ENCODE peak calls at places on chromosome 22, in four cellular contexts. H is right atrium auricular region, F is fibroblast of lung, D is heart right ventricle. W is an unnamed sample.

GRCh38 chr22:43401661-43402060 is 10.2 kb upstream of the MPPED1 start:
- DNase-seq in H (no peak), F (no peak), D (no peak), W (no peak)

GRCh38 chr22:48167238-48167637 is 1404.8 kb downstream of the TBC1D22A start:
- DNase-seq in H (no peak), F (no peak), D (no peak), W (peak)

GRCh38 chr22:21971858-21972275 is 10.7 kb downstream of the TOP3B start:
- DNase-seq in H (no peak), F (no peak), D (no peak), W (no peak)

GRCh38 chr22:39937881-39938280 is 22.3 kb upstream of the TMA7B start:
- DNase-seq in H (no peak), F (no peak), D (no peak), W (no peak)

GRCh38 chr22:22397292-22397870 is 111.2 kb downstream of the ZNF280B start:
- DNase-seq in H (no peak), F (no peak), D (no peak), W (no peak)

GRCh38 chr22:23064381-23065068 is 5.8 kb upstream of the GNAZ start:
- DNase-seq in H (no peak), F (no peak), D (peak), W (peak)

GRCh38 chr22:46308283-46308988 is 11.8 kb downstream of the GTSE1 start:
- DNase-seq in H (no peak), F (no peak), D (no peak), W (peak)

GRCh38 chr22:38104084-38104483 is 6.4 kb downstream of the BAIAP2L2 start:
- DNase-seq in H (no peak), F (no peak), D (no peak), W (peak)

GRCh38 chr22:38062782-38063181 is 5.6 kb downstream of the PICK1 start:
- DNase-seq in H (peak), F (no peak), D (no peak), W (no peak)

GRCh38 chr22:47259990-47260389 is 497.5 kb downstream of the TBC1D22A start:
- DNase-seq in H (no peak), F (peak), D (no peak), W (no peak)

DNA sequence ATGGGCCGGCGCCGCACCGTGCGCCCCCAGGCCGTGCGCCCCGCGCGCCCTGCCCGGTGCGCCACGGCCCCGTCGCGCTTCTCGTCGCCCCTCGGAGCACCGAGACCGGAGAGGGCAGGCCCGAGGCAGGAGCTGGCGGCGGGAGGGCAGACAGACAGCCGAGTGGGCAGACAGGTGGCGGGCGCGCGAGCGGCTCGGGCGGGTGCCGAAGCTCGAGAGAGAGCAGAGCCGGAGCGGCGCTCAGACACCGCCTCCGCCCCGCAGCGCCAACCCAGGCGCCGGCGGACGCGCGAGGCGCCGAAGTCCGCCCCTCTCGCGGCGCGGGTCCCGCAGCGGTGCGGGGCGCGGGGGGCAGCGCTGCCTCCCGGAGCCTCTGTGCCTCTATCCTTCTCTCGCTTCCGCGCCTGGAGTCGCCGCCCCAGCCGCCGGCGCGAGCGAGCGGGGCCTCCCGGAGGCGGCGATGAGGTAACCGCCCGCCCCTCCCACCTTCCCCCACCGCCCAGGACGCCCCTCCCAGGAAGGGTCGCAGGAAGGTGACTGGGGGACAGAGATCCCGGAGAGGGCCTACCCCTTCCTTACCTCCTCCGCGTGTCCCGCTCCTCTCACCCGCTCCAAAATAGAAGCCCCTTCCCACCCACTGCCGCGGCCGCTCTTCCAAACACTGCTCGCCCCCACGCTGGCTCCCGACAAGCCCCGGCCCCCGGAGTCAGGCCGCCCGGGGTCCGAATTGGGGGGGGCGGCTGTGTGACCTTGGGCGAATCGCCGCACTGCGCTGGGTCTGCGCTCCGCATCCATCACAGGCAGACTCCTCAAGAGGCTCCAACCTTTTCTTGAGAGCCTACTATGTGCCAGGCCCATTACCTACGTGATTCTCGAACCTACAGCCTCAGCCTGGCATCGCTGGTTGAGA is at the start of gene RASL10A:
- DNase-seq in H (no peak), F (no peak), D (no peak), W (peak)
- H3K4me3 ChIP-seq in H (peak), F (no peak), D (peak), W (peak)

GRCh38 chr22:49961601-49962011 is 1.0 kb downstream of the PIM3 start:
- DNase-seq in H (no peak), F (no peak), D (peak), W (peak)

GRCh38 chr22:49964136-49964492 is 3.5 kb downstream of the PIM3 start:
- DNase-seq in H (no peak), F (no peak), D (peak), W (peak)

GRCh38 chr22:49963647-49964026 is 3.1 kb downstream of the PIM3 start:
- DNase-seq in H (no peak), F (no peak), D (peak), W (no peak)

GRCh38 chr22:49962012-49962750 is 1.6 kb downstream of the PIM3 start:
- DNase-seq in H (peak), F (peak), D (peak), W (peak)

GRCh38 chr22:49962751-49963646 is 2.4 kb downstream of the PIM3 start:
- DNase-seq in H (no peak), F (no peak), D (peak), W (peak)
- H3K4me3 ChIP-seq in H (peak), F (peak), D (peak), W (peak)

DNA sequence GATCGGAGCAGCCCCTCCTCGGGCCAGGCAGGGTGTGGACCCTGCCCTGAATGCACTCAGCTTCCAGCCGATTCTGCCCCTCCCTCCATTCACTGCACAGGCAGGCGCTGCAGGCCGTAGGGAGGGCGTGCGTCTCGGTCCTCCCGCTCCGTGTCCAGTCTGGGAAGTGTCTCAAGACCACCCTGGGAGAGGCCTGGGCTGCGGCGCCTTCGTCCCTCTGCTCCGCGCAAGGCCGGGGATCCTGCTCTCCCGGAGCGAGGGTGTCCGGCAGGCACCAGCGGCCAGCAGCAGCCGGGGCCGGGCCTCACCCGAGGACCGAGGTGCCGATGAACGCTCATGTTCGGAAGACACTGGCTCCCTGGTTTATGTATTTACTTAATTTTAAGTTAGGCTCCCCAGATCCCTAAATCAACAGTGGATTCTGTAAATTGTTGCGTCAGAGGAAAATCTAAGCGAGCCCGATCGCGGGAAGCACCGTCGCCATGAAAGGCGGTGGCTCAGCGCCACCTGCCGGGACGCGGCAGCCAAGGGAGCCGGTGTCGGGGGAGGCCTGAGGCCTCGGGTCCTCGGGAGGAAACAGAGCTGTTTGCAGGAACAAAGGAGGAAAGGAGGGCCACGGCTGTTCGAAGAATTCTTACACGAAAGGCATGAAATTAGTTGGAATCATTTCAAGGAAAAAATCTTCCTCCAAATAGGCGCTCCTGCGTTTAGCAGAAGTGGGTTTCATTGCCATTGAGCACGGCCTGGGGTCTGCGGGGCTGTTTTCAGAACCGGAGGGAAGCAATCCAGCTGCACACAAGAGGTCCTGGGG is 195.3 kb downstream of the BRD1 start:
- DNase-seq in H (no peak), F (peak), D (peak), W (peak)
- H3K4me3 ChIP-seq in H (peak), F (no peak), D (peak), W (peak)

GRCh38 chr22:26234267-26234666 is 65.0 kb downstream of the SEZ6L start:
- DNase-seq in H (no peak), F (no peak), D (no peak), W (no peak)
- H3K4me3 ChIP-seq in H (no peak), F (no peak), D (no peak), W (no peak)

DNA sequence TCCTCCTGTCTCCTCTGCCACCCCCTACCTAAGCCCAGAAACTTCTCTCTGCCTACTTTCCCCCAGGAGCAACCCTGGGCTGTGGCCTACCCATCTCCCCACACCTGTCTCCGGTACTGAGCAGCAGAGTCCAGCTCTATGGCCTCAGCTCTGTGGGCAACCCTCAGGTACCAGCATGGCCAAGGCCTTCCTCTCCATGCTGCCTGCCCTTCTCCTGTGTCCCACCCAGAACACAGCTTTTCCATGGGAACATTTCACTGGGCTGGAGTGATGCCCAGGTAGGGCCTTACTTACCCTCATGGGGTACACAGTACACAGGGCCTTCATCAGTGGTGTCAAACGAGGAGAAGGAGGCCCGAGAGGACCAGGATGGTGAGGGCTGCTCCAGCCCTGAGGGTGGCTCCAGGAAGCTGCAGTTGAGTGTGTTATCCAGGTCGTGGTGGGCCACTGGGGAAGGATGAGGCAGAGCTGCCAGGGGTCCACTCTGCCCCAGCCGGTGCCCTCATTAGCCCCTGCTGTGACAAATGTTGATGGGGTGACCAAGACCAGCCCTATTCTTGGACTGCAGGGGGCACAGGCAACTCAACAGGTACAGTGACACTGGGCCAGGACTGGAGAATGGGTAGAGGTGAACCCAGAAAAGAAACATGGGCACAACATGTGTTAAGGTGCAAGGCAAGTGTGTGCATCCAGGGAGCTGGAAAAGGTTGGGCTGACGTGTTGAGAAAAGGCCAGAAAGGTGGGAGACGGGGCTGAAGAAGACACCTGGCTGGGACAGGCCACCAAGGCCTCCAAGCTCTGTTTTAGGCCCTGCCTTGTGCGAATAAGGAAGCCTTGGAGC is 10.3 kb downstream of the SCARF2 start:
- DNase-seq in H (no peak), F (no peak), D (no peak), W (no peak)
- H3K4me3 ChIP-seq in H (no peak), F (no peak), D (no peak), W (no peak)

GRCh38 chr22:49936973-49937757 is 18.7 kb downstream of the CRELD2 start:
- DNase-seq in H (no peak), F (no peak), D (peak), W (peak)

GRCh38 chr22:49936018-49936972 is 17.9 kb downstream of the CRELD2 start:
- DNase-seq in H (peak), F (peak), D (peak), W (peak)

GRCh38 chr22:49934891-49935557 is 16.6 kb downstream of the CRELD2 start:
- DNase-seq in H (no peak), F (peak), D (peak), W (peak)

GRCh38 chr22:49934144-49934890 is 15.9 kb downstream of the CRELD2 start:
- DNase-seq in H (no peak), F (peak), D (peak), W (peak)

GRCh38 chr22:49935561-49935960 is 17.1 kb downstream of the CRELD2 start:
- DNase-seq in H (no peak), F (peak), D (no peak), W (peak)
- H3K4me3 ChIP-seq in H (peak), F (no peak), D (peak), W (peak)

DNA sequence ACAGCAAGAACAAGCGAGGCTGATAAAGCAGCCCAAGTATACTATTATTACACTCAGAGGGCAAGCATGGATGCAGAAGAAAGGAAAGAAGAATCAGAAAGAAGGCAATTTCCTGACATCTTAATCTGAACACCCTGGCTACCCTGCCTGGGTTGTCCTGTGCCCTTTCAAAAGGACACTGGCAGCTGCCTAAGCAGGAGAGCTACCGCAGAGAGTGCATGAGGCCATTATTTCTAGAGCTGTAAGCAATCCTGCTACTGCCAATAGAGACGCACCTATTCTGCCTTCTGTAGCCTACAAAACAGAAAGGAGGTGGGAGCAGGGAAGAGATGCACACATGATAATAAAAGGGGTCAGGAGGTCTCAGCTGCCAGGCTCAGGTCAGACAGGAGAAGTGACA is 254.0 kb downstream of the LARGE1 start:
- DNase-seq in H (no peak), F (no peak), D (no peak), W (no peak)
- H3K4me3 ChIP-seq in H (no peak), F (no peak), D (no peak), W (no peak)

DNA sequence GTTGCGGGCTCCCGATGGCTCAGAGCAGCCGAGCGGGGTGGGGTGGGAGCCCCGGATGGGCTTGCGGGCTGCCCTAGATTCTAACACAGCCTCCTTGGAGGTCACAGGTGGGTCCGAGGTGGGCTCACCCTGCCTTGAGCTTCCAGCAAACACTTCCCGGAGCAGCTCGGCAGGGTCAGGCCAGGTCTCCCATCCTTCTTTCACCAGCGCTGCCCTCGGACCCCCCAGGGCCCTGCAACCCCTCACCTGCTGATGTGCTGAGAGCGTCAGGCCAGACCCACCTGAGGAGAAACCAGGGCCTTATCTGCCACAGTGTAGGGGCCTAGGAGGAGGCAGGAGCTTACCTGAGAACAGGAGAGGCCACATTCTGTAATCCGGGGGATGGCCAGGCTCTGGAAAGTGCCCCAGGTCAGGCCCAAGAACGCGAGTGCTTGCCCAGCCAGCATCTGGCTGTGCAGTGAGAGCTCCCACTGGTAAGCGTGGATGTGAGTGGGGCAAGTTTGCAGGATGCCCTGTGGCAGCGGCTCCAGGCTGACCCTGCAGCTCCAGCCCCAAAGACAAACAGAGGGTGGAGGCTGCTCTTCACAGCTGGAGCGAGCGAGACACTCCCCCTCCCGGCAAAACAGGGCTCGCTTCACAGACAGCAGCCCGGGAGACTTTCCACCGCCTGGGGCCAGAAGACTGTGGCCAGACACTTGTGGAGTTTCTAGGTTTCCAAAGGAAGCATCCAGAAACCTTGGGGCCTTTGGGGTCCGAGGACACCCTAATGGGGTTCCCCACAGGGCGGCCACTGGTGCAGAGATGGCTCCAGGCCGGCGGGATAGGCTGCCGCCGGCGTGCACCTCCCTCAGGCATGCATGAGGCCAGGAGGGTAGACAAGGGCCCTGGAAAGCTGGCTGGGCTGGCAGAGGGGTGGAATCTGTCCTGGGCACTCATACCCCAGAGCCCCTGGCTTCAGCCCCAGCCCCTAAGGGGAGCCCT is at the start of gene IL17REL:
- DNase-seq in H (no peak), F (peak), D (no peak), W (peak)
- H3K4me3 ChIP-seq in H (no peak), F (no peak), D (no peak), W (no peak)

DNA sequence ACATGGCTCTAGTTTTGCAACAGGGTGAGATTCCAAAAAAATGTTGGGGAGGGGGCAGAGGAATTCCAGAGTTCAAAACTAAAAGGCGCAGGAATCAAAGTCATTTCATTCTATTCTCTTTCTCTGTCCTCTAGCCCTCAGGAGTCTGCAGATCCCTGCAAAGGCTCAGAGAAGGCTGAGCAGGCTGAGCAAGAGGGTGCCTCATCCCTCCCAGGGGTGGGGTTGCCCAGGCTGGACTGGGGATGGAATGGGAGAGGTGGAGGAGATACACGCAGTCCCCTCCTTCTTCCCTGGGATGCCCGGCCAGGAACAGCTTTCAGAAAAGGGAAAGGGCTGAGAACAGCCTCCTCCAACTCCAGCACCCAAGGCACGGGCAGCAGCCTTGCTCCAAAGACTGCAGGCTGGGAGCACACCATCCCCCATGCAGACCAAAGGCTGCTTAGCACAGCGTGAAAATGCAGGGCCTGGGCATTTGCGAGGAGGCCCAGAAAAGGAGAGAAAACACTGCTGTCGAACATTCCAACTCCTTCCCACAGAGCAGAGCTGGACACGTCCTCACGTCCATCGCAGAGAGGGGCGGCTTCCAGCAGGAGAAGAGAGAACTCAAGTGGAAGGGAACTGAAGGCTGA is 51.8 kb downstream of the MN1 start:
- DNase-seq in H (no peak), F (peak), D (no peak), W (peak)
- H3K4me3 ChIP-seq in H (no peak), F (no peak), D (no peak), W (no peak)

W was measured in H7.